ENCODE peak calls at places on chromosomes 4 and X, in eight cellular contexts. H is hepatocyte; E is HAP-1; N is effector memory CD4-positive, alpha-beta T cell; W is cardiac muscle cell; X is neuronal stem cell; Y is foreskin keratinocyte; B is tibial artery. Q is an unnamed sample.

GRCh38 chrX:10579018-10579752 is 41.2 kb downstream of the MID1 start:
- DNase-seq in H (peak; percentile 15), E (peak; percentile 70), N (no peak), W (no peak), X (no peak), Y (peak; percentile 51), B (no peak), Q (no peak)

GRCh38 chrX:29746326-29746725 is 469.0 kb upstream of the MAGEB2 start:
- DNase-seq in H (no peak), E (no peak), N (no peak), W (no peak), X (no peak), Y (no peak), B (no peak), Q (no peak)

GRCh38 chr4:23023666-23024065 is 330.9 kb downstream of the GBA3 start:
- DNase-seq in H (no peak), E (no peak), N (no peak), W (no peak), X (no peak), Y (no peak), B (no peak), Q (no peak)

GRCh38 chr4:94621491-94622080 is 136.2 kb upstream of the BMPR1B start:
- DNase-seq in H (peak; percentile 69), E (peak; percentile 39), N (no peak), W (peak; percentile 53), X (peak; percentile 23), Y (no peak), B (no peak), Q (peak; percentile 19)

GRCh38 chrX:14798805-14799397 is 74.0 kb downstream of the FANCB start:
- DNase-seq in H (no peak), E (no peak), N (no peak), W (no peak), X (no peak), Y (no peak), B (no peak), Q (no peak)

GRCh38 chr4:103994059-103994458 is 274.3 kb upstream of the TACR3 start:
- DNase-seq in H (no peak), E (peak; percentile 21), N (no peak), W (no peak), X (no peak), Y (no peak), B (no peak), Q (no peak)

GRCh38 chr4:36322921-36323354 is 41.5 kb downstream of the DTHD1 start:
- DNase-seq in H (no peak), E (no peak), N (peak; percentile 6), W (no peak), X (no peak), Y (no peak), B (no peak), Q (no peak)

GRCh38 chrX:42839632-42840031 is 61.7 kb upstream of the PPP1R2C start:
- DNase-seq in H (no peak), E (no peak), N (no peak), W (no peak), X (no peak), Y (no peak), B (no peak), Q (no peak)

GRCh38 chrX:45850775-45851433 is 650.2 kb upstream of the DIPK2B start:
- DNase-seq in H (peak; percentile 50), E (peak; percentile 48), N (no peak), W (peak; percentile 17), X (no peak), Y (no peak), B (peak; percentile 19), Q (peak; percentile 9)

GRCh38 chr4:114296126-114296525 is 302.5 kb upstream of the UGT8 start:
- DNase-seq in H (no peak), E (no peak), N (no peak), W (no peak), X (no peak), Y (no peak), B (no peak), Q (no peak)

GRCh38 chr4:151716324-151716723 is 44.5 kb downstream of the GATB start:
- DNase-seq in H (no peak), E (no peak), N (no peak), W (no peak), X (no peak), Y (no peak), B (no peak), Q (no peak)

GRCh38 chr4:7335363-7336066 is 99.2 kb downstream of the PSAPL1 start:
- DNase-seq in H (peak; percentile 54), E (peak; percentile 6), N (no peak), W (peak; percentile 70), X (peak; percentile 56), Y (peak; percentile 40), B (no peak), Q (peak; percentile 91)

GRCh38 chr4:68342139-68342538 is 7.8 kb downstream of the YTHDC1 start:
- DNase-seq in H (peak; percentile 27), E (no peak), N (no peak), W (no peak), X (no peak), Y (peak; percentile 64), B (no peak), Q (no peak)

GRCh38 chrX:103626855-103627254 is 1.9 kb upstream of the TCEAL1 start:
- DNase-seq in H (no peak), E (no peak), N (no peak), W (no peak), X (no peak), Y (no peak), B (no peak), Q (no peak)

GRCh38 chrX:30521440-30522182 is 56.0 kb downstream of the TASL start:
- DNase-seq in H (no peak), E (peak; percentile 9), N (no peak), W (peak; percentile 13), X (no peak), Y (peak; percentile 49), B (no peak), Q (no peak)

GRCh38 chr4:100898844-100899243 is 381.0 kb upstream of the EMCN start:
- DNase-seq in H (no peak), E (no peak), N (no peak), W (no peak), X (no peak), Y (no peak), B (no peak), Q (no peak)

GRCh38 chr4:73822389-73822788 is 14.1 kb upstream of the CXCL6 start:
- DNase-seq in H (no peak), E (no peak), N (no peak), W (no peak), X (no peak), Y (peak; percentile 53), B (no peak), Q (no peak)

GRCh38 chrX:113929004-113929403 is 654.9 kb upstream of the HTR2C start:
- DNase-seq in H (peak; percentile 80), E (peak; percentile 88), N (no peak), W (peak; percentile 76), X (peak; percentile 45), Y (peak; percentile 27), B (no peak), Q (peak; percentile 62)

GRCh38 chrX:53440631-53441517 is 6.7 kb upstream of the HSD17B10 start:
- DNase-seq in H (peak; percentile 53), E (no peak), N (no peak), W (no peak), X (no peak), Y (no peak), B (peak; percentile 78), Q (no peak)

GRCh38 chr4:57763070-57763469 is 652.9 kb upstream of the IGFBP7 start:
- DNase-seq in H (no peak), E (no peak), N (no peak), W (no peak), X (no peak), Y (no peak), B (no peak), Q (no peak)

GRCh38 chr4:108799335-108799734 is 36.5 kb upstream of the ETNPPL start:
- DNase-seq in H (no peak), E (no peak), N (no peak), W (no peak), X (no peak), Y (no peak), B (no peak), Q (no peak)

GRCh38 chr4:7806080-7806630 is 133.5 kb downstream of the AFAP1 start:
- DNase-seq in H (no peak), E (no peak), N (no peak), W (peak; percentile 58), X (no peak), Y (no peak), B (peak; percentile 54), Q (no peak)

GRCh38 chr4:40262079-40262528 is 65.3 kb downstream of the RHOH start:
- DNase-seq in H (no peak), E (no peak), N (no peak), W (no peak), X (no peak), Y (no peak), B (no peak), Q (no peak)

GRCh38 chr4:81214518-81215218 is 354 bp downstream of the PRKG2 start:
- DNase-seq in H (peak; percentile 63), E (peak; percentile 9), N (no peak), W (peak; percentile 56), X (peak; percentile 29), Y (no peak), B (no peak), Q (peak; percentile 41)
- H3K27me3 ChIP-seq in H (peaks cover 46% of the 10 kb centered on the region), E (peaks cover 41% of the 10 kb centered on the region), N (no peaks in the 10 kb centered on the region), W (peaks cover 73% of the 10 kb centered on the region), X (peaks cover 59% of the 10 kb centered on the region), Y (peaks cover 79% of the 10 kb centered on the region), B (no peaks in the 10 kb centered on the region), Q (no peaks in the 10 kb centered on the region)

GRCh38 chrX:100407784-100408642 is 2.1 kb downstream of the PCDH19 start:
- DNase-seq in H (no peak), E (no peak), N (no peak), W (peak; percentile 51), X (no peak), Y (no peak), B (no peak), Q (no peak)
- H3K27me3 ChIP-seq in H (peaks cover 13% of the 10 kb centered on the region), E (peaks cover 23% of the 10 kb centered on the region), N (peaks cover 10% of the 10 kb centered on the region), W (peaks cover 98% of the 10 kb centered on the region), X (peaks cover 5% of the 10 kb centered on the region), Y (peaks cover 72% of the 10 kb centered on the region), B (no peaks in the 10 kb centered on the region), Q (peaks cover 74% of the 10 kb centered on the region)

DNA sequence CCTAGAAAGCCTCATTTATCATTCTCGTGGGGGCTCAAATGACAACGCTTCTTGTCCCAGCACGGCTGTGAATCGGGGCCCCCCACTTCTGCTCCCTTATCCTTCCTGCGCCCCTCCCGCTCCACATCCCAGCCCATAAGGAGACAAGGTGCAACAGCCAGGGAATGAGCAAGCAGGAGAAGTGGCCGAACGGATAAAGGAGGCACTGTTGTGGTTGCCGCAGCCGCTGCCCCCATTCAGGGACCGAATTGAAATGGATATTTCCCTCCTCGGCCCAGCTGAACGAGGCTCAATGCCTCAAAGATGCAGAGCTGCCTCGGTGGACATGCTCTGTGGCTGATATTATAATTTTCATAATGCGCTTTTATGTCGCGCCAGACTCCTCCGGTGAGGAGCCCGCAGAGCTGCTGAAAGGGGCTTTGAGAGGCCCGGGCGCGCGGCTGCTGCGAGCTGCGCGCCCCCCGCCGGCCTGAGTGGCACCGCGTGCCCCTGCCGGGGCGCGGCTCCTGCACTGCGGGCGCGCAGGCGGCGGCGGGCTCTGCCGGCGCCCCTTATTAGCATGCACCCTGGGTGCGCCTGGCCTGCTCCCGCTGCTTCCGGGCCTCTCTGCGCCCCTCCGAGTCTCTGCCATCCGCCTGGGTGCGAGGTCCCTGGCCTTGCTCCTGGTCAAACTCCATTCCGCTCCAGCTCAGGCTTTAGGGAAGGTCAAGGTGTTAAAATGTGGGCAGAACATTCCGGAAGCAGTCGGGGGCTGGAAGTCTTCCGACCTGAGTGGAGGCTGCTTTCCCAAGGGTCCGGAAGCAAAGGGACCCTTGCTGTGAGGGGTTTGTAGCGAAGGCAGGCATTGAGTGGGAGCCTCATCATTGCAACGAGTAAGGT is 68.2 kb upstream of the TMEM33 start:
- DNase-seq in H (no peak), E (no peak), N (no peak), W (peak; percentile 46), X (no peak), Y (no peak), B (no peak), Q (no peak)
- H3K27me3 ChIP-seq in H (peaks cover 94% of the 10 kb centered on the region), E (no peaks in the 10 kb centered on the region), N (peaks cover 36% of the 10 kb centered on the region), W (peaks cover 100% of the 10 kb centered on the region), X (peaks cover 96% of the 10 kb centered on the region), Y (peaks cover 97% of the 10 kb centered on the region), B (no peaks in the 10 kb centered on the region), Q (no peaks in the 10 kb centered on the region)

GRCh38 chrX:152155766-152156310 is 17.5 kb upstream of the MAGEA10 start:
- DNase-seq in H (no peak), E (no peak), N (no peak), W (no peak), X (no peak), Y (no peak), B (no peak), Q (no peak)
- H3K27me3 ChIP-seq in H (no peaks in the 10 kb centered on the region), E (no peaks in the 10 kb centered on the region), N (no peaks in the 10 kb centered on the region), W (no peaks in the 10 kb centered on the region), X (no peaks in the 10 kb centered on the region), Y (no peaks in the 10 kb centered on the region), B (no peaks in the 10 kb centered on the region), Q (peaks cover 75% of the 10 kb centered on the region)